ENCODE peak calls at places on chromosomes 7 and 10, in seven cellular contexts. X is NCI-H2081; D is T-helper 9 cell; N is SK-N-SH; Q is NCI-H1417; J is neural crest cell; C is activated CD8-positive, alpha-beta memory T cell treated with anti-CD3 and anti-CD28 coated beads, Interleukin-2, amount 10 ng/mL, durations not matched to agents 7 days and 5 days. F is an unnamed sample.

GRCh38 chr7:109126404-109127050 is 556.9 kb downstream of the DNAJB9 start:
- DNase-seq in C (no peak), J (no peak), X (no peak), N (no peak), D (no peak), Q (no peak), F (no peak)

GRCh38 chr10:33163941-33164824 is 170.3 kb downstream of the NRP1 start:
- DNase-seq in D (no peak), X (no peak), C (no peak), J (no peak), N (no peak), Q (no peak), F (no peak)

GRCh38 chr7:152313879-152314604 is 121.8 kb downstream of the KMT2C start:
- DNase-seq in N (peak; percentile 55), D (no peak), J (no peak), X (peak; percentile 55), C (no peak), Q (peak; percentile 65), F (no peak)

GRCh38 chr7:91264924-91265681 is 870 bp downstream of the FZD1 start:
- DNase-seq in N (peak; percentile 84), J (peak; percentile 33), C (no peak), D (no peak), X (peak; percentile 53), Q (peak; percentile 89), F (peak; percentile 51)

GRCh38 chr7:22333680-22334141 is 23.2 kb downstream of the RAPGEF5 start:
- DNase-seq in D (no peak), C (no peak), Q (peak; percentile 23), N (no peak), J (no peak), X (peak; percentile 30), F (no peak)

GRCh38 chr10:13018171-13018570 is 16.7 kb upstream of the CCDC3 start:
- DNase-seq in J (no peak), X (no peak), Q (no peak), C (no peak), D (no peak), N (no peak), F (no peak)

GRCh38 chr10:4459531-4459930 is 366.5 kb upstream of the AKR1E2 start:
- DNase-seq in C (no peak), J (no peak), N (no peak), D (no peak), X (no peak), Q (no peak), F (no peak)

GRCh38 chr10:29386347-29386999 is 97.6 kb downstream of the LYZL1 start:
- DNase-seq in J (no peak), N (peak; percentile 56), Q (peak; percentile 8), C (no peak), X (peak; percentile 19), D (no peak), F (no peak)

GRCh38 chr7:94620703-94621118 is 35.2 kb downstream of the SGCE start:
- DNase-seq in J (no peak), C (peak; percentile 67), D (peak; percentile 0), N (peak; percentile 33), X (peak; percentile 35), Q (no peak), F (peak; percentile 88)

GRCh38 chr7:11228515-11228914 is 254.8 kb downstream of the PHF14 start:
- DNase-seq in N (no peak), D (no peak), J (no peak), X (no peak), C (no peak), Q (no peak), F (peak; percentile 71)

GRCh38 chr10:34956756-34957155 is 133.4 kb downstream of the CUL2 start:
- DNase-seq in J (no peak), X (no peak), Q (no peak), C (no peak), N (no peak), D (no peak), F (no peak)

GRCh38 chr10:112959207-112959838 is 9.3 kb downstream of the TCF7L2 start:
- DNase-seq in D (no peak), C (no peak), X (no peak), J (no peak), Q (no peak), N (no peak), F (no peak)

GRCh38 chr7:42922017-42922753 is 9.8 kb downstream of the PSMA2 start:
- DNase-seq in J (no peak), C (no peak), D (no peak), X (no peak), Q (no peak), N (no peak), F (no peak)

GRCh38 chr10:3009341-3009740 is 58.0 kb upstream of the PFKP start:
- DNase-seq in D (no peak), C (no peak), J (no peak), Q (no peak), X (no peak), N (no peak), F (no peak)

GRCh38 chr7:22563621-22564241 is 63.7 kb upstream of the STEAP1B start:
- DNase-seq in J (no peak), C (peak; percentile 74), Q (peak; percentile 64), D (no peak), X (peak; percentile 26), N (no peak), F (peak; percentile 36)

GRCh38 chr10:75350791-75351190 is 50.8 kb downstream of the ZNF503 start:
- DNase-seq in N (no peak), C (no peak), Q (no peak), D (no peak), J (no peak), X (no peak), F (no peak)

GRCh38 chr10:51960494-51960895 is 261.1 kb upstream of the CSTF2T start:
- DNase-seq in C (no peak), J (no peak), N (peak; percentile 34), D (no peak), X (peak; percentile 38), Q (peak; percentile 1), F (no peak)

GRCh38 chr10:113957013-113957412 is 86.7 kb upstream of the ADRB1 start:
- DNase-seq in J (no peak), Q (no peak), X (no peak), D (no peak), C (no peak), N (no peak), F (no peak)

GRCh38 chr7:120991570-120991969 is 3.1 kb downstream of the CPED1 start:
- DNase-seq in J (no peak), X (no peak), C (no peak), D (no peak), N (no peak), Q (no peak), F (no peak)

GRCh38 chr10:133114726-133115452 is 27.2 kb downstream of the ADGRA1 start:
- DNase-seq in X (no peak), N (no peak), Q (no peak), D (no peak), J (no peak), C (no peak), F (no peak)

GRCh38 chr7:41148521-41148951 is 554.4 kb downstream of the INHBA start:
- DNase-seq in D (no peak), X (peak; percentile 1), C (no peak), Q (no peak), J (no peak), N (no peak), F (no peak)

GRCh38 chr10:95305606-95306385 is 15.0 kb upstream of the PDLIM1 start:
- DNase-seq in J (no peak), D (no peak), C (no peak), N (no peak), X (no peak), Q (no peak), F (no peak)

GRCh38 chr7:36639826-36640225 is 84.5 kb downstream of the AOAH start:
- DNase-seq in D (peak; percentile 16), X (no peak), Q (no peak), C (peak; percentile 91), J (no peak), N (no peak), F (no peak)

GRCh38 chr7:135169141-135169935 is 1.2 kb downstream of the CYREN start:
- DNase-seq in N (peak; percentile 65), C (peak; percentile 85), Q (no peak), X (no peak), D (peak; percentile 48), J (no peak), F (peak; percentile 65)

GRCh38 chr7:94423865-94424264 is 29.2 kb downstream of the COL1A2 start:
- DNase-seq in Q (no peak), X (no peak), J (no peak), N (no peak), C (no peak), D (no peak), F (no peak)

GRCh38 chr7:30703756-30704155 is 21.5 kb upstream of the CRHR2 start:
- DNase-seq in X (no peak), C (no peak), J (no peak), N (no peak), Q (no peak), D (no peak), F (no peak)

GRCh38 chr10:97220371-97220770 is 34.6 kb upstream of the SLIT1 start:
- DNase-seq in Q (no peak), X (no peak), N (no peak), D (no peak), J (no peak), C (no peak), F (no peak)

GRCh38 chr10:67837519-67838314 is at the start of gene DNAJC12:
- DNase-seq in C (no peak), D (no peak), N (peak; percentile 75), Q (peak; percentile 44), X (peak; percentile 53), J (no peak), F (no peak)

F was measured in heart left ventricle.